ENCODE peak calls at places on chromosome 9, in five cellular contexts. Y is NCI-H2029 treated with DMSO at 0.1 percent for 48 hours; W is fibroblast of the conjunctiva; D is NCI-H1436 treated with DMSO at 0.1 percent for 48 hours; E is activated T-helper 9 cell treated with anti-CD3 and anti-CD28 coated beads, Interleukin-2, amount 50 U/mL, for 16 hours. C is an unnamed sample.

GRCh38 chr9:130128782-130129424 is 43.3 kb upstream of the NCS1 start:
- DNase-seq in Y (no peak), W (peak), D (peak), E (peak), C (no peak)

GRCh38 chr9:101639301-101639700 is 44.5 kb upstream of the PPP3R2 start:
- DNase-seq in Y (no peak), W (no peak), D (no peak), E (no peak), C (peak)

GRCh38 chr9:108994695-108995094 is 18.6 kb downstream of the CTNNAL1 start:
- DNase-seq in Y (peak), W (no peak), D (no peak), E (no peak), C (no peak)

GRCh38 chr9:35711501-35712428 is 20.2 kb downstream of the TLN1 start:
- DNase-seq in Y (no peak), W (no peak), D (no peak), E (no peak), C (no peak)

GRCh38 chr9:95725045-95725444 is 150.4 kb upstream of the ERCC6L2 start:
- DNase-seq in Y (no peak), W (no peak), D (no peak), E (no peak), C (no peak)

GRCh38 chr9:109771084-109771483 is 8.9 kb upstream of the PALM2AKAP2 start:
- DNase-seq in Y (no peak), W (peak), D (no peak), E (no peak), C (no peak)

GRCh38 chr9:111986035-111986556 is 89.5 kb downstream of the UGCG start:
- DNase-seq in Y (no peak), W (no peak), D (no peak), E (no peak), C (no peak)

GRCh38 chr9:91714020-91714721 is 235.9 kb downstream of the ROR2 start:
- DNase-seq in Y (peak), W (peak), D (no peak), E (no peak), C (peak)

GRCh38 chr9:31251386-31251785 is 1133.1 kb upstream of the ACO1 start:
- DNase-seq in Y (no peak), W (no peak), D (no peak), E (no peak), C (no peak)

GRCh38 chr9:136437430-136437829 is 2.2 kb downstream of the INPP5E start:
- DNase-seq in Y (no peak), W (peak), D (no peak), E (no peak), C (no peak)

GRCh38 chr9:71253021-71253420 is 131.6 kb upstream of the TRPM3 start:
- DNase-seq in Y (no peak), W (peak), D (no peak), E (no peak), C (no peak)